ENCODE peak calls at places on chromosomes 12 and 14, in six cellular contexts. One of them, this sample, is unnamed.

GRCh38 chr12:18432211-18432610 is 170.9 kb downstream of the PIK3C2G start:
- DNase-seq in IMR-90: no peak
- DNase-seq in endothelial cell: no peak
- DNase-seq in cerebellar cortex: no peak
- DNase-seq in PC-3: no peak
- DNase-seq in K562: no peak
- DNase-seq in this sample: no peak

GRCh38 chr12:99455350-99456037 is 192.1 kb upstream of the GARIN6 start:
- DNase-seq in IMR-90: no peak
- DNase-seq in endothelial cell: no peak
- DNase-seq in cerebellar cortex: no peak
- DNase-seq in PC-3: peak
- DNase-seq in K562: no peak
- DNase-seq in this sample: peak

GRCh38 chr14:68366656-68367055 is 426.2 kb downstream of the ZFP36L1 start:
- DNase-seq in IMR-90: no peak
- DNase-seq in endothelial cell: no peak
- DNase-seq in cerebellar cortex: no peak
- DNase-seq in PC-3: no peak
- DNase-seq in K562: no peak
- DNase-seq in this sample: no peak

GRCh38 chr12:28937196-28937595 is 211.9 kb upstream of the FAR2 start:
- DNase-seq in IMR-90: peak
- DNase-seq in endothelial cell: no peak
- DNase-seq in cerebellar cortex: no peak
- DNase-seq in PC-3: peak
- DNase-seq in K562: no peak
- DNase-seq in this sample: peak

GRCh38 chr12:38771871-38772270 is 133.5 kb downstream of the CPNE8 start:
- DNase-seq in IMR-90: no peak
- DNase-seq in endothelial cell: no peak
- DNase-seq in cerebellar cortex: no peak
- DNase-seq in PC-3: no peak
- DNase-seq in K562: no peak
- DNase-seq in this sample: peak

GRCh38 chr12:53532524-53533445 is 25.5 kb upstream of the NPFF start:
- DNase-seq in IMR-90: no peak
- DNase-seq in endothelial cell: no peak
- DNase-seq in cerebellar cortex: peak
- DNase-seq in PC-3: no peak
- DNase-seq in K562: no peak
- DNase-seq in this sample: no peak

GRCh38 chr12:13179159-13180074 is 17.1 kb upstream of the EMP1 start:
- DNase-seq in IMR-90: peak
- DNase-seq in endothelial cell: peak
- DNase-seq in cerebellar cortex: no peak
- DNase-seq in PC-3: peak
- DNase-seq in K562: no peak
- DNase-seq in this sample: peak

GRCh38 chr12:24066865-24067264 is 117.4 kb upstream of the SOX5 start:
- DNase-seq in IMR-90: peak
- DNase-seq in endothelial cell: no peak
- DNase-seq in cerebellar cortex: no peak
- DNase-seq in PC-3: peak
- DNase-seq in K562: no peak
- DNase-seq in this sample: peak

GRCh38 chr14:103629503-103630121 is 601 bp downstream of the KLC1 start:
- DNase-seq in IMR-90: no peak
- DNase-seq in endothelial cell: peak
- DNase-seq in cerebellar cortex: no peak
- DNase-seq in PC-3: peak
- DNase-seq in K562: peak
- DNase-seq in this sample: peak

GRCh38 chr12:56001446-56002100 is 4.5 kb downstream of the SUOX start:
- DNase-seq in IMR-90: no peak
- DNase-seq in endothelial cell: no peak
- DNase-seq in cerebellar cortex: no peak
- DNase-seq in PC-3: no peak
- DNase-seq in K562: no peak
- DNase-seq in this sample: no peak

GRCh38 chr14:99764222-99764706 is 28.9 kb upstream of the EML1 start:
- DNase-seq in IMR-90: no peak
- DNase-seq in endothelial cell: no peak
- DNase-seq in cerebellar cortex: no peak
- DNase-seq in PC-3: no peak
- DNase-seq in K562: no peak
- DNase-seq in this sample: no peak

GRCh38 chr12:43812926-43813325 is 6.8 kb upstream of the TWF1 start:
- DNase-seq in IMR-90: peak
- DNase-seq in endothelial cell: no peak
- DNase-seq in cerebellar cortex: no peak
- DNase-seq in PC-3: peak
- DNase-seq in K562: no peak
- DNase-seq in this sample: no peak

GRCh38 chr12:6821674-6822433 is at the start of gene GPR162:
- DNase-seq in IMR-90: peak
- DNase-seq in endothelial cell: peak
- DNase-seq in cerebellar cortex: peak
- DNase-seq in PC-3: no peak
- DNase-seq in K562: peak
- DNase-seq in this sample: peak

GRCh38 chr12:114306646-114307045 is 99.3 kb downstream of the TBX5 start:
- DNase-seq in IMR-90: peak
- DNase-seq in endothelial cell: no peak
- DNase-seq in cerebellar cortex: no peak
- DNase-seq in PC-3: no peak
- DNase-seq in K562: no peak
- DNase-seq in this sample: no peak

GRCh38 chr12:49626169-49626835 is 2.9 kb downstream of the PRPF40B start:
- DNase-seq in IMR-90: peak
- DNase-seq in endothelial cell: no peak
- DNase-seq in cerebellar cortex: no peak
- DNase-seq in PC-3: peak
- DNase-seq in K562: no peak
- DNase-seq in this sample: peak

GRCh38 chr14:37865719-37866549 is 270.5 kb downstream of the TTC6 start:
- DNase-seq in IMR-90: no peak
- DNase-seq in endothelial cell: no peak
- DNase-seq in cerebellar cortex: no peak
- DNase-seq in PC-3: no peak
- DNase-seq in K562: no peak
- DNase-seq in this sample: peak

GRCh38 chr12:93429448-93429847 is 12.3 kb downstream of the UBE2N start:
- DNase-seq in IMR-90: no peak
- DNase-seq in endothelial cell: no peak
- DNase-seq in cerebellar cortex: no peak
- DNase-seq in PC-3: no peak
- DNase-seq in K562: no peak
- DNase-seq in this sample: no peak